ENCODE peak calls at places on chromosome 9, in seven cellular contexts. S is hepatocyte, Q is HEK293T, B is head of caudate nucleus, O is activated T-cell treated with anti-CD3 and anti-CD28 coated beads for 1 hour, H is lung microvascular endothelial cell, X is left lung. N is an unnamed sample.

GRCh38 chr9:129972816-129973215 is 70.2 kb downstream of the FNBP1 start:
- DNase-seq in S (no peak), Q (no peak), B (no peak), O (no peak), H (no peak), X (no peak), N (no peak)

GRCh38 chr9:127637322-127637847 is 25.3 kb downstream of the STXBP1 start:
- DNase-seq in S (peak), Q (peak), B (no peak), O (no peak), H (peak), X (no peak), N (no peak)

GRCh38 chr9:107180206-107180605 is 102.9 kb upstream of the RAD23B start:
- DNase-seq in S (no peak), Q (no peak), B (no peak), O (no peak), H (no peak), X (no peak), N (no peak)

GRCh38 chr9:130746434-130747212 is 53.0 kb downstream of the EXOSC2 start:
- DNase-seq in S (no peak), Q (no peak), B (no peak), O (no peak), H (no peak), X (no peak), N (no peak)

GRCh38 chr9:86369810-86370209 is 15.6 kb upstream of the TUT7 start:
- DNase-seq in S (no peak), Q (no peak), B (no peak), O (no peak), H (peak), X (no peak), N (no peak)

GRCh38 chr9:124741681-124742080 is 29.4 kb downstream of the NR6A1 start:
- DNase-seq in S (no peak), Q (no peak), B (no peak), O (no peak), H (no peak), X (no peak), N (no peak)

GRCh38 chr9:116569111-116569510 is 118.0 kb upstream of the TRIM32 start:
- DNase-seq in S (no peak), Q (no peak), B (no peak), O (no peak), H (no peak), X (no peak), N (no peak)

GRCh38 chr9:69130456-69131441 is 43.3 kb upstream of the TJP2 start:
- DNase-seq in S (no peak), Q (no peak), B (no peak), O (no peak), H (peak), X (no peak), N (no peak)

GRCh38 chr9:72902268-72902667 is 50.6 kb downstream of the ALDH1A1 start:
- DNase-seq in S (no peak), Q (no peak), B (no peak), O (no peak), H (no peak), X (no peak), N (no peak)

GRCh38 chr9:125189011-125189360 is 617 bp downstream of the PPP6C start:
- DNase-seq in S (peak), Q (peak), B (no peak), O (peak), H (peak), X (peak), N (peak)

GRCh38 chr9:35729700-35730485 is 2.1 kb downstream of the TLN1 start:
- DNase-seq in S (peak), Q (peak), B (peak), O (no peak), H (peak), X (peak), N (peak)

GRCh38 chr9:125160750-125161149 is 17.4 kb upstream of the SCAI start:
- DNase-seq in S (no peak), Q (no peak), B (no peak), O (no peak), H (no peak), X (no peak), N (no peak)

GRCh38 chr9:13160051-13160450 is 119.4 kb downstream of the MPDZ start:
- DNase-seq in S (no peak), Q (no peak), B (no peak), O (no peak), H (no peak), X (no peak), N (no peak)

GRCh38 chr9:35990155-35990554 is 32.2 kb upstream of the OR2S2 start:
- DNase-seq in S (no peak), Q (no peak), B (no peak), O (no peak), H (no peak), X (no peak), N (no peak)

GRCh38 chr9:27033815-27034403 is 28.4 kb upstream of the LRRC19 start:
- DNase-seq in S (peak), Q (peak), B (peak), O (peak), H (peak), X (no peak), N (peak)

GRCh38 chr9:97853844-97854695 is 1.0 kb downstream of the FOXE1 start:
- DNase-seq in S (peak), Q (peak), B (no peak), O (peak), H (peak), X (no peak), N (peak)

GRCh38 chr9:81397735-81398381 is 291.5 kb downstream of the TLE1 start:
- DNase-seq in S (no peak), Q (no peak), B (no peak), O (no peak), H (no peak), X (no peak), N (no peak)

N was measured in stimulated activated CD4-positive, alpha-beta T cell treated with anti-CD3 and anti-CD28 coated beads, Interleukin-12 subunit alpha, Interleukin-12 subunit beta, amount 100 ng/mL, for 4 hours.